ENCODE peak calls at places on chromosome 20, in four cellular contexts. X is stimulated activated CD4-positive, alpha-beta T cell treated with anti-CD3 and anti-CD28 coated beads, Interleukin-15, amount 100 ng/mL, for 24 hours; N is ELR; D is lower lobe of right lung. B is an unnamed sample.

GRCh38 chr20:17917832-17918618 is 50.6 kb downstream of the SNX5 start:
- DNase-seq in X (no peak), N (no peak), D (no peak), B (no peak)

GRCh38 chr20:57941572-57942381 is 232.0 kb upstream of the PMEPA1 start:
- DNase-seq in X (no peak), N (no peak), D (no peak), B (no peak)

GRCh38 chr20:40991181-40991889 is 37.3 kb upstream of the TOP1 start:
- DNase-seq in X (no peak), N (peak), D (peak), B (no peak)

GRCh38 chr20:1526896-1527295 is 30.6 kb downstream of the SIRPD start:
- DNase-seq in X (no peak), N (peak), D (no peak), B (no peak)

GRCh38 chr20:25479638-25480037 is 72.2 kb downstream of the GINS1 start:
- DNase-seq in X (no peak), N (no peak), D (no peak), B (no peak)

GRCh38 chr20:5364997-5365597 is 48.3 kb upstream of the PROKR2 start:
- DNase-seq in X (no peak), N (peak), D (no peak), B (no peak)

GRCh38 chr20:45441746-45442145 is 25.8 kb downstream of the PIGT start:
- DNase-seq in X (no peak), N (no peak), D (no peak), B (no peak)

GRCh38 chr20:58930496-58930895 is 50.6 kb upstream of the NELFCD start:
- DNase-seq in X (no peak), N (peak), D (no peak), B (no peak)

GRCh38 chr20:15236812-15237211 is 899.4 kb upstream of the FLRT3 start:
- DNase-seq in X (no peak), N (peak), D (no peak), B (no peak)

GRCh38 chr20:61170521-61170920 is 81.5 kb upstream of the CDH4 start:
- DNase-seq in X (no peak), N (no peak), D (no peak), B (no peak)

GRCh38 chr20:44034965-44035635 is 120.4 kb downstream of the TOX2 start:
- DNase-seq in X (no peak), N (no peak), D (no peak), B (no peak)

GRCh38 chr20:6704132-6704861 is 63.2 kb upstream of the BMP2 start:
- DNase-seq in X (no peak), N (no peak), D (no peak), B (peak)

GRCh38 chr20:43681991-43682410 is 15.1 kb downstream of the MYBL2 start:
- DNase-seq in X (no peak), N (no peak), D (no peak), B (no peak)

GRCh38 chr20:54458219-54458618 is 17.2 kb upstream of the DOK5 start:
- DNase-seq in X (no peak), N (no peak), D (no peak), B (no peak)

GRCh38 chr20:58053391-58054055 is 174.9 kb downstream of the ANKRD60 start:
- DNase-seq in X (no peak), N (no peak), D (no peak), B (no peak)

GRCh38 chr20:49937023-49937929 is 1.1 kb downstream of the RNF114 start:
- DNase-seq in X (no peak), N (peak), D (no peak), B (no peak)

GRCh38 chr20:41018153-41018552 is 10.5 kb upstream of the TOP1 start:
- DNase-seq in X (no peak), N (no peak), D (no peak), B (no peak)

GRCh38 chr20:50330504-50331313 is 140.1 kb downstream of the CEBPB start:
- DNase-seq in X (no peak), N (no peak), D (peak), B (no peak)

GRCh38 chr20:48910360-48910781 is 11.1 kb upstream of the ARFGEF2 start:
- DNase-seq in X (no peak), N (no peak), D (no peak), B (no peak)

GRCh38 chr20:46666818-46667515 is 15.7 kb upstream of the SLC13A3 start:
- DNase-seq in X (no peak), N (no peak), D (no peak), B (no peak)

GRCh38 chr20:33910056-33910455 is 83.7 kb upstream of the RALY start:
- DNase-seq in X (no peak), N (no peak), D (no peak), B (no peak)

B was measured in epithelial cell of proximal tubule.